ENCODE peak calls at places on chromosomes 11 and 22, in six cellular contexts. C is fibroblast of mammary gland, B is lung, L is IMR-90, J is astrocyte, M is fibroblast of the aortic adventitia. E is an unnamed sample.

GRCh38 chr11:62667460-62667859 is 2.3 kb downstream of the CSKMT start:
- DNase-seq in C (no peak), B (no peak), L (no peak), J (no peak), M (no peak), E (no peak)

GRCh38 chr11:119560291-119560690 is 137.3 kb upstream of the THY1 start:
- DNase-seq in C (no peak), B (no peak), L (no peak), J (no peak), M (no peak), E (no peak)

GRCh38 chr11:16418698-16419097 is 62.4 kb upstream of the SOX6 start:
- DNase-seq in C (no peak), B (no peak), L (peak), J (no peak), M (no peak), E (no peak)

GRCh38 chr11:105968021-105968697 is 53.9 kb downstream of the MSANTD4 start:
- DNase-seq in C (peak), B (no peak), L (peak), J (peak), M (peak), E (peak)

GRCh38 chr11:35664977-35665441 is 2.4 kb downstream of the TRIM44 start:
- DNase-seq in C (peak), B (no peak), L (peak), J (no peak), M (peak), E (peak)

GRCh38 chr11:112453601-112454577 is 193.2 kb upstream of the PLET1 start:
- DNase-seq in C (peak), B (peak), L (peak), J (no peak), M (peak), E (peak)

GRCh38 chr22:46363611-46364321 is 28.3 kb downstream of the TRMU start:
- DNase-seq in C (no peak), B (no peak), L (no peak), J (no peak), M (no peak), E (no peak)

GRCh38 chr11:61413496-61413895 is 16.3 kb downstream of the CPSF7 start:
- DNase-seq in C (peak), B (no peak), L (peak), J (no peak), M (peak), E (peak)

GRCh38 chr11:126607374-126607773 is 251.9 kb downstream of the ST3GAL4 start:
- DNase-seq in C (peak), B (no peak), L (peak), J (peak), M (peak), E (peak)

GRCh38 chr11:3840870-3841425 is at the start of gene RHOG:
- DNase-seq in C (peak), B (peak), L (peak), J (peak), M (peak), E (peak)

GRCh38 chr11:70497536-70498075 is 99.3 kb downstream of the CTTN start:
- DNase-seq in C (no peak), B (no peak), L (no peak), J (no peak), M (no peak), E (no peak)

GRCh38 chr11:13009921-13010736 is 1.0 kb downstream of the RASSF10 start:
- DNase-seq in C (peak), B (peak), L (peak), J (peak), M (no peak), E (no peak)

GRCh38 chr11:64226507-64227051 is 505 bp downstream of the NUDT22 start:
- DNase-seq in C (no peak), B (no peak), L (no peak), J (no peak), M (no peak), E (no peak)

GRCh38 chr11:26947379-26947844 is 46.5 kb upstream of the FIBIN start:
- DNase-seq in C (peak), B (peak), L (peak), J (peak), M (peak), E (peak)

GRCh38 chr11:70535191-70535971 is 137.1 kb downstream of the CTTN start:
- DNase-seq in C (no peak), B (no peak), L (no peak), J (no peak), M (no peak), E (no peak)

GRCh38 chr11:67118059-67118766 is 850 bp upstream of the KDM2A start:
- DNase-seq in C (no peak), B (peak), L (no peak), J (no peak), M (no peak), E (no peak)

GRCh38 chr11:67118801-67119576 is at the start of gene KDM2A:
- DNase-seq in C (peak), B (peak), L (peak), J (peak), M (peak), E (peak)

GRCh38 chr11:67120881-67121710 is 2.0 kb downstream of the KDM2A start:
- DNase-seq in C (peak), B (peak), L (peak), J (peak), M (peak), E (peak)

GRCh38 chr11:67120456-67120855 is 1.4 kb downstream of the KDM2A start:
- DNase-seq in C (no peak), B (no peak), L (no peak), J (no peak), M (no peak), E (no peak)

GRCh38 chr11:67119577-67120391 is 721 bp downstream of the KDM2A start:
- DNase-seq in C (no peak), B (no peak), L (no peak), J (no peak), M (no peak), E (no peak)
- TF ChIP-seq CTCF in C (no peak), B (no peak), L (peak), J (no peak), M (peak), E (no peak)

GRCh38 chr22:24498826-24499225 is 3.7 kb downstream of the UPB1 start:
- DNase-seq in C (no peak), B (no peak), L (no peak), J (no peak), M (no peak), E (no peak)

GRCh38 chr22:24496661-24497060 is 1.5 kb downstream of the UPB1 start:
- DNase-seq in C (no peak), B (no peak), L (no peak), J (no peak), M (no peak), E (no peak)

GRCh38 chr22:24496234-24496633 is 1.1 kb downstream of the UPB1 start:
- DNase-seq in C (no peak), B (no peak), L (no peak), J (no peak), M (no peak), E (no peak)

GRCh38 chr22:24499706-24500105 is 4.6 kb downstream of the UPB1 start:
- DNase-seq in C (no peak), B (no peak), L (no peak), J (no peak), M (no peak), E (no peak)

GRCh38 chr22:24497879-24498278 is 2.7 kb downstream of the UPB1 start:
- DNase-seq in C (no peak), B (no peak), L (no peak), J (no peak), M (no peak), E (no peak)
- H3K4me3 ChIP-seq in C (no peak), B (no peak), L (no peak), J (no peak), M (no peak), E (no peak)

GRCh38 chr11:1337647-1338007 is 28.2 kb upstream of the TOLLIP start:
- DNase-seq in C (no peak), B (peak), L (no peak), J (no peak), M (no peak), E (no peak)
- TF ChIP-seq CTCF in C (no peak), B (no peak), L (no peak), J (no peak), M (no peak), E (no peak)

GRCh38 chr11:1520209-1520986 is 33.8 kb upstream of the MOB2 start:
- DNase-seq in C (no peak), B (no peak), L (no peak), J (no peak), M (no peak), E (no peak)

GRCh38 chr11:1521382-1522080 is 35.0 kb upstream of the MOB2 start:
- DNase-seq in C (no peak), B (no peak), L (no peak), J (no peak), M (no peak), E (no peak)

GRCh38 chr11:1520987-1521349 is 34.4 kb upstream of the MOB2 start:
- DNase-seq in C (no peak), B (no peak), L (no peak), J (no peak), M (no peak), E (peak)

GRCh38 chr11:1523077-1523476 is 36.5 kb upstream of the MOB2 start:
- DNase-seq in C (no peak), B (no peak), L (no peak), J (no peak), M (no peak), E (no peak)

DNA sequence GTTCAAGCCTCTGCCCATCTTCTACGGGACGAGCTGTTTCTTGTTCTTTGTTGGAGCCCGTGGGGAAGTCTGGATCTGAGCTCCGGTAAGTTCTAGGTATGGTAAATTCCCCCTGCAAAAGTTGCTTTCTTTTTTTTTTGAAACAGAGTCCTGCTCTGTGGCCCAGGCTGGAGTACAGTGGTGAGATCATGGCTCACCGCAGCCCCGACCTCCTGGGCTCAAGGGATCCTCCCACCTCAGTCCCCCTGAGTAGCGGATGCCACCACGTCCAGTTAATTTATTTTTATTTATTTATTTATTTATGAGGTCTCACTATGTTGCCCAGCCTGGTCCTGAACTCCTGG is 35.5 kb upstream of the MOB2 start:
- DNase-seq in C (no peak), B (no peak), L (no peak), J (no peak), M (no peak), E (no peak)
- H3K4me3 ChIP-seq in C (no peak), B (no peak), L (no peak), J (no peak), M (no peak), E (no peak)

DNA sequence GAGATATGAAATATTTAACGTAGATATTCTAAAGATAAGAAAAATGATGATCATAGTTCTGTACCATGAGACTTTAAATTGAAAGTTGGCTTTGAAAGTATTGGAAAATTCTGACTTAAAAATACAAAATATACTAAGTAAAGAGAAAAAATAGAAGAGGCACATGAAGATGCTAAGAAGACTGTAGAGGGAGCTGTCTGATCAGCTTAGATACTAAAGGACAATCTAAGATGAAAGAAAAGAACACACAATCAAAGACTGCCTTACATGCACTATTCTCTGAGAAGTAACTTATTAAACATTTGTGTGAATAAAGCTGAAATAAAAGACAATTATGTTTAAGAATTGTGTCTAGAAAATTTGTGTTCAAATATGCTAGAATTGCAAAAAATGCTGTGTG is 55.1 kb downstream of the RBMXL2 start:
- DNase-seq in C (peak), B (no peak), L (peak), J (no peak), M (peak), E (peak)
- TF ChIP-seq CTCF in C (peak), B (no peak), L (peak), J (peak), M (peak), E (peak)

E was measured in fibroblast of pulmonary artery.